ENCODE peak calls at places on chromosomes 3 and 15, in four cellular contexts. F is cardiac fibroblast, N is thoracic aorta, S is endothelial cell of umbilical vein. M is an unnamed sample.
A peak's percentile ranks its signal among the peaks of the same experiment; 100 is the strongest.

GRCh38 chr3:183287301-183287971 is 34.4 kb downstream of the B3GNT5 start:
- DNase-seq in F (peak; percentile 97), N (peak; percentile 21), S (peak; percentile 30), M (no peak)

GRCh38 chr3:34256021-34256420 is 457.6 kb downstream of the PDCD6IP start:
- DNase-seq in S (no peak), N (no peak), F (no peak), M (no peak)

GRCh38 chr3:52289338-52289746 is 1.7 kb downstream of the GLYCTK start:
- DNase-seq in S (no peak), N (no peak), F (no peak), M (no peak)

GRCh38 chr3:9351709-9352126 is 11.1 kb upstream of the THUMPD3 start:
- DNase-seq in F (no peak), N (no peak), S (no peak), M (no peak)

GRCh38 chr3:55162031-55162784 is 234.3 kb upstream of the LRTM1 start:
- DNase-seq in S (no peak), F (peak; percentile 27), N (no peak), M (no peak)

GRCh38 chr3:168088106-168088722 is 7.5 kb downstream of the GOLIM4 start:
- DNase-seq in N (no peak), F (no peak), S (no peak), M (peak; percentile 35)

GRCh38 chr3:52396011-52396906 is 48.6 kb downstream of the SEMA3G start:
- DNase-seq in S (no peak), F (no peak), N (no peak), M (no peak)

GRCh38 chr3:64104006-64104405 is 80.7 kb upstream of the PSMD6 start:
- DNase-seq in S (no peak), F (no peak), N (no peak), M (no peak)

GRCh38 chr15:76448755-76449154 is 112.2 kb downstream of the ISL2 start:
- DNase-seq in S (no peak), N (no peak), F (peak; percentile 16), M (no peak)

GRCh38 chr15:70879386-70879785 is 12.8 kb downstream of the THAP10 start:
- DNase-seq in N (no peak), S (peak; percentile 88), F (peak; percentile 52), M (no peak)

GRCh38 chr3:46503194-46503924 is 5.6 kb downstream of the RTP3 start:
- DNase-seq in S (no peak), F (no peak), N (no peak), M (no peak)

GRCh38 chr3:46497556-46498265 is at the start of gene RTP3:
- DNase-seq in F (no peak), N (no peak), S (no peak), M (no peak)

GRCh38 chr3:46501702-46502101 is 3.9 kb downstream of the RTP3 start:
- DNase-seq in S (no peak), N (no peak), F (no peak), M (no peak)

GRCh38 chr3:46498916-46499519 is 1.2 kb downstream of the RTP3 start:
- DNase-seq in F (no peak), S (no peak), N (no peak), M (no peak)

DNA sequence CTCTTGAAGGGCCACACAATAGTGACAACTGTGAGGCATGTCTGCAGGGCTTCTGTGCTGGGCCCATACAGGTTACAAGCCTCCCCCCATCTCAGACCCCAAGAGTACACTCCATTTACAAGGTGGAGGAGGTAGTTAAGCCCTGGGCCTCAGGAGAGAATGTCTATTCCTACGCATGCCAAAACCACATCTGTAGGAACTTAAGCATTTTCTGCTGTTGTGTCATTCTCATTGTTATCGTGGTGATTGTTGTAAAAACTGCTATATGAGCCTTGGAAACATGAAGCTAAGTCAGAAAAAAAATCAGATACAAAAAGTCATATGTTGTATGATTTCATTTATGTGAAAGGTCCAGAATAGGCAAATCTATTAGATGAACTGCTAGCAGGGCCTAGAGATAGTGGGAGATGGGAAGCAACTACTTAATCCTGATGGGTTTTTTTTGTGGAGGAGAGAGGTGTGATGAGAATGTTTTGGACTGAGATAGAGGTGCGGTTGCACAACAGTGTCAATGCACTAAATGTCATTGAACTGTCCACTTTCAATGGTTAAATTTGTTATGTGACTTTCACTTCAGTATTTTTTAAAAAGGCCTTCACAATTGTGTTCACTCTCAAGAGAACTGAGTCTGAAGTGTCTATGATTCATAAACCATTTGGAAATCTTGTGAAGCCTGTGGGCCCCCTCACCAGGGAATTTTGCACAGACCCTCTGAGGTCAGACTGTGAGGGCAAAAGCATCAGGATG is 3.0 kb downstream of the RTP3 start:
- DNase-seq in F (peak; percentile 54), S (no peak), N (no peak), M (peak; percentile 22)
- TF ChIP-seq CTCF in F (no peak), S (no peak), N (no peak), M (no peak)

DNA sequence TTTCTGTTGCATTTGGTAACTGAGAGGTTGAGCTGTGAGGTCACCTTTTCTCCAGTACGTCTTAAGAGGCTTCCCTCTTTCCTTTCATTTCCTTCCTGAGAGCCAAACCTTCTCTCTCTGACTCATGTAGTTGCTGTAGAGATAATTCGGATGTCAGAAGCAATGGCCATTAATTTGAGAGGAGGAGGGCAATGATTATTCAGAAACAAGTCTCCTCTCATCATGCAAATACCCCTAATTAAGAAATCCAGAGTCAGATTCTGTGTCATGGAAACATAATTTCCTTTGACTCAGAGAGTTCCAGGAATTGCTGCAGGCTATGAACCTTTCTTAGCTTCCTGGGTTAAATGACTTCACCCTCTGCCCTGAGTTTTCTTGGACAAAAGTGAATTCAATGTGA is 59.0 kb upstream of the GSK3B start:
- DNase-seq in N (no peak), S (peak; percentile 60), F (peak; percentile 82), M (no peak)
- H3K4me3 ChIP-seq in N (no peak overlapping the region), S (no peak overlapping the region), F (no peak overlapping the region), M (no peak overlapping the region)

GRCh38 chr3:14352002-14352627 is 50.3 kb upstream of the SLC6A6 start:
- DNase-seq in S (no peak), F (peak; percentile 20), N (no peak), M (peak; percentile 49)

GRCh38 chr3:14357463-14357862 is 44.9 kb upstream of the SLC6A6 start:
- DNase-seq in S (no peak), F (no peak), N (no peak), M (no peak)

GRCh38 chr3:14358426-14359211 is 43.8 kb upstream of the SLC6A6 start:
- DNase-seq in F (peak; percentile 85), N (no peak), S (no peak), M (no peak)

GRCh38 chr3:14351617-14352001 is 50.8 kb upstream of the SLC6A6 start:
- DNase-seq in S (no peak), N (no peak), F (no peak), M (no peak)

DNA sequence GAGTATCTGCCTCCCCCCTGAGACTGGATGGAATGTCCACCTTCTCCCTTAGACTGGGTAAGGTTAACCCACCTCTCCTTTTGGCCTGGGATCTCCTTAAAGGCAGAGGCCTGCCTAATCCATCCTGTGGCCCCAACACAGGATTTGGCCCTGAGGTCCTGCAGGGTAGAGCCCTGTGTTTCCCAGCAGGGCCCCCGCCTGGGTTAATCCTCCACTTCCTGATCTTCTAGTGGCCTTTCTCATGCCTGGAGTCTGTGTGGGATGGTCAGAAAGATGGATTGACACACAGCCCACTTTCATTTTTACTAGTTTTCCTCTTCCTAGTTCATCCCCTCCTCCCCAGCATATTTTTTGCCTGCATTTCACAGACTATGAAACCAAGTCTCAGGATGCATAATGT is 48.9 kb upstream of the SLC6A6 start:
- DNase-seq in F (no peak), S (no peak), N (no peak), M (no peak)
- TF ChIP-seq CTCF in F (no peak), S (no peak), N (no peak), M (no peak)

GRCh38 chr15:66704019-66704782 is 2.2 kb downstream of the SMAD6 start:
- DNase-seq in N (no peak), F (no peak), S (no peak), M (no peak)
- H3K4me3 ChIP-seq in N (peak overlapping the region; percentile 84), F (peak overlapping the region; percentile 78), S (peak overlapping the region; percentile 64), M (no peak overlapping the region)

GRCh38 chr3:159163656-159164055 is 361.8 kb downstream of the MFSD1 start:
- DNase-seq in N (no peak), F (no peak), S (no peak), M (no peak)

GRCh38 chr3:159157275-159157674 is 355.4 kb downstream of the MFSD1 start:
- DNase-seq in F (no peak), N (no peak), S (no peak), M (no peak)

GRCh38 chr3:159158801-159159200 is 356.9 kb downstream of the MFSD1 start:
- DNase-seq in S (no peak), N (no peak), F (no peak), M (no peak)

GRCh38 chr3:159159546-159159945 is 357.7 kb downstream of the MFSD1 start:
- DNase-seq in F (no peak), S (no peak), N (no peak), M (no peak)

GRCh38 chr3:159158213-159158612 is 356.4 kb downstream of the MFSD1 start:
- DNase-seq in S (peak; percentile 88), F (no peak), N (no peak), M (no peak)
- TF ChIP-seq CTCF in S (peak; percentile 42), F (peak; percentile 44), N (no peak), M (peak; percentile 16)

DNA sequence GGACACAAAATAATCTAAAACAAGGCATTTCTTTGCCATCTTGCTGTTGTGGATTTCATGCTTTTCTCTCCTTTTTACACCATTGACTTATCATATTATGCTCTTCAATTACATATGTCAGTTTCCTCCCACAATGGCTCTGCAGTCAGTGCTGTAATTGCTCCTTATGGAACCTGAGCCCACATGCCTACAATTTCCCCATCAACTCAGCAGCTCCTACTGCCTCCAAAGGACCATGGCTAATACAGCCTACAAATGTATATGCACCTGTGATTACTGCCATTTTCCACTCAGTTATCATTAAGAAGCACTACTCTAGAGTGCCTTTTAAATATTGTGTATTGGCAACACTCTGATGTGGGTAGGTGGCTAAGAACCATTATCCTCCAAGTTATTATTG is 30.8 kb downstream of the RTP4 start:
- DNase-seq in N (no peak), S (no peak), F (no peak), M (no peak)
- H3K4me3 ChIP-seq in N (no peak overlapping the region), S (no peak overlapping the region), F (no peak overlapping the region), M (no peak overlapping the region)

GRCh38 chr3:114155370-114155821 is 23.5 kb downstream of the DRD3 start:
- DNase-seq in N (no peak), F (peak; percentile 57), S (peak; percentile 41), M (no peak)
- TF ChIP-seq CTCF in N (no peak), F (peak; percentile 62), S (peak; percentile 80), M (peak; percentile 66)